ENCODE peak calls at places on chromosomes 1 and 21, in seven cellular contexts. P, Z, N, C, Q, F and H are unnamed samples. For H3K36me3, the result is how much of the 10 kb centered on the place peaks cover.

GRCh38 chr21:40284481-40284880 is 417.2 kb downstream of the PCP4 start:
- DNase-seq in Q (no peak), F (no peak), N (no peak), P (no peak), C (no peak), Z (no peak), H (no peak)

GRCh38 chr1:85573348-85573747 is 7.2 kb upstream of the CCN1 start:
- DNase-seq in Q (no peak), N (no peak), P (peak), C (peak), Z (no peak), F (peak), H (no peak)

GRCh38 chr1:232271991-232272589 is 357.8 kb downstream of the SIPA1L2 start:
- DNase-seq in P (no peak), Q (no peak), C (no peak), Z (no peak), F (peak), N (no peak), H (no peak)

GRCh38 chr1:206715120-206715519 is 30.4 kb downstream of the MAPKAPK2 start:
- DNase-seq in N (no peak), C (no peak), F (no peak), P (no peak), Z (no peak), Q (no peak), H (no peak)

GRCh38 chr1:160125761-160126160 is 10.2 kb downstream of the ATP1A2 start:
- DNase-seq in N (no peak), Q (no peak), F (peak), C (peak), P (no peak), Z (no peak), H (no peak)

GRCh38 chr1:244749230-244750016 is 86.0 kb upstream of the COX20 start:
- DNase-seq in Z (no peak), C (no peak), Q (no peak), F (no peak), P (no peak), N (no peak), H (no peak)

GRCh38 chr1:145962157-145963102 is 1.9 kb downstream of the ANKRD34A start:
- DNase-seq in Q (peak), N (peak), Z (no peak), C (peak), P (no peak), F (no peak), H (peak)

GRCh38 chr1:50603274-50604271 is 180.3 kb upstream of the DMRTA2 start:
- DNase-seq in F (peak), N (peak), Q (no peak), Z (no peak), P (no peak), C (peak), H (no peak)

GRCh38 chr1:67674260-67675011 is 10.6 kb upstream of the GADD45A start:
- DNase-seq in Z (peak), Q (no peak), P (no peak), N (no peak), F (peak), C (no peak), H (no peak)

GRCh38 chr1:162690672-162691434 is 58.6 kb downstream of the DDR2 start:
- DNase-seq in Z (no peak), N (peak), C (peak), Q (peak), F (peak), P (no peak), H (peak)

GRCh38 chr21:17828223-17828622 is 9.1 kb upstream of the C21orf91 start:
- DNase-seq in C (no peak), Z (no peak), N (no peak), Q (no peak), P (no peak), F (peak), H (no peak)

GRCh38 chr1:37595440-37596181 is at the start of gene GNL2:
- DNase-seq in F (peak), Q (peak), N (peak), C (peak), P (peak), Z (peak), H (peak)

GRCh38 chr1:219385786-219386427 is 212.2 kb downstream of the LYPLAL1 start:
- DNase-seq in Q (no peak), Z (no peak), C (peak), F (peak), N (no peak), P (peak), H (peak)

GRCh38 chr1:21607549-21608529 is 61.3 kb downstream of the RAP1GAP start:
- DNase-seq in P (peak), F (peak), Z (no peak), Q (no peak), C (peak), N (peak), H (peak)

GRCh38 chr1:115539736-115540135 is 102.0 kb upstream of the VANGL1 start:
- DNase-seq in C (no peak), N (no peak), P (no peak), Q (no peak), Z (no peak), F (peak), H (no peak)

GRCh38 chr1:215704089-215704860 is 137.2 kb downstream of the KCTD3 start:
- DNase-seq in Q (no peak), Z (no peak), P (no peak), N (no peak), F (peak), C (peak), H (no peak)

GRCh38 chr1:26915204-26915842 is 1.5 kb upstream of the NR0B2 start:
- DNase-seq in Q (no peak), Z (no peak), F (no peak), P (peak), N (no peak), C (no peak), H (no peak)

GRCh38 chr1:67236277-67236676 is 70.0 kb downstream of the IL23R start:
- DNase-seq in Q (no peak), F (no peak), P (no peak), Z (no peak), C (no peak), N (no peak), H (no peak)

GRCh38 chr1:244234009-244234643 is 183.0 kb downstream of the ZBTB18 start:
- DNase-seq in Z (no peak), F (no peak), Q (no peak), N (no peak), P (no peak), C (no peak), H (no peak)

GRCh38 chr1:66333463-66334232 is 200.3 kb upstream of the SGIP1 start:
- DNase-seq in N (no peak), P (no peak), C (no peak), Z (no peak), F (no peak), Q (peak), H (no peak)

GRCh38 chr1:20102875-20103274 is 16.5 kb downstream of the PLA2G2D start:
- DNase-seq in N (no peak), Q (no peak), C (peak), F (peak), Z (no peak), P (no peak), H (no peak)

GRCh38 chr1:165067829-165068228 is 288.7 kb downstream of the LMX1A start:
- DNase-seq in Z (no peak), F (no peak), P (no peak), Q (no peak), N (no peak), C (no peak), H (no peak)

GRCh38 chr1:165069829-165070228 is 286.7 kb downstream of the LMX1A start:
- DNase-seq in N (no peak), C (peak), P (peak), Q (no peak), Z (no peak), F (no peak), H (no peak)

GRCh38 chr1:165073402-165074007 is 283.0 kb downstream of the LMX1A start:
- DNase-seq in F (peak), P (no peak), Z (no peak), N (no peak), Q (no peak), C (peak), H (peak)

GRCh38 chr1:165068716-165069115 is 287.8 kb downstream of the LMX1A start:
- DNase-seq in N (no peak), P (peak), F (no peak), Z (no peak), C (no peak), Q (no peak), H (no peak)

DNA sequence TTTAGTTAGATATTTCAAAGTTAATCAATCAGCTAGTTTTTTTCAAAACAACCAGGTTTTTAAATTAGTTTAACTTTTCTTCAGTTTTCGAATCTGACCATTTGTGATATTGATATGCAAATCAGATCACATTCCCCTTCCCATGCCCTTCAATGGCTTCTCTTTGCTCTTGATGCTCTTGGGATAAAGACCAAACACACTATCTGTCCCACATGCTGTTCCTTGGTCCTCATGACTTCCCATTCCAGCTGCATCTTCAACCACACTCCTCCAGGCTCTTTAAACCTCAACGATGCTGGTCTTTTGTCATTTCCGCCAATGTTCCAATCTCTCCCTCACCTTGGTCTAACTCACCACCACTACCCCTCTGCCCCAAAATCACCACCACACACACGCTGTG is 285.8 kb downstream of the LMX1A start:
- DNase-seq in F (no peak), C (no peak), Z (no peak), Q (no peak), N (no peak), P (no peak), H (no peak)
- H3K36me3 ChIP-seq in F (under half), C (under half), Z (under half), Q (under half), N (under half), P (under half), H (under half)

GRCh38 chr1:89810302-89810701 is 10.5 kb upstream of the LRRC8D start:
- DNase-seq in C (no peak), Z (no peak), P (no peak), N (no peak), Q (no peak), F (no peak), H (no peak)
- H3K36me3 ChIP-seq in C (under half), Z (under half), P (under half), N (under half), Q (under half), F (under half), H (under half)

GRCh38 chr1:211959680-211960079 is 75.7 kb downstream of the INTS7 start:
- DNase-seq in N (no peak), C (no peak), P (no peak), Z (no peak), Q (no peak), F (no peak), H (no peak)

GRCh38 chr1:211967704-211968103 is 67.7 kb downstream of the INTS7 start:
- DNase-seq in C (no peak), F (no peak), Q (no peak), N (no peak), Z (no peak), P (no peak), H (no peak)

DNA sequence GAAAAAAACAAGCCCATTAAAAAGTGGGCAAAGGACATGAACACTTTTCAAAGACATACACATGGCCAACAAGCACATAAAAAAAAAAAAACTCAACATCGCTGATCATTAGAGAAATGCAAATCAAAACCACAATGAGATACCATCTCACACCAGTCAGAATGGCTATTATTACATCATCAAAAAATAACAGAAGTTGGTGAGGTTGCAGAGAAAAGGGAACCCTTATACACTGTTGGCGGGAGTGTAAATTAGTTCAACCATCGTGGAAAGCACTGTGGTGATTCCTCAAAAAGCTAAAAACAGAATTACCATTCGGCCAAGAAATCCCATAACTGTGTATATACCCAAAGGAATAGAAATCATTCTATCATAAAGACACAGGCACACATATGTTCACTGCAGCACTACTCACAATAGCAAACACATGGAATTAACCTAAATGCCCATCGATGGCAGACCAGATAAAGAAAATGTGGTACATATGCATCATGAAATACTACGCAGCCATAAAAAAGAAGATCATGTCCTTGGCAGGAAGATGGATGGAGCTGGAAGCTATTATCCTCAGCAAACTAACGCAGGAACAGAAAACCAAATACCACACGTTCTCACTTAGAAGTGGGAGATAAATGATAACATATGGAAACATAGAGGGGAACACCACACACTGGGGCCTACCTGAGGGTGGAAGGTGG is 70.1 kb downstream of the INTS7 start:
- DNase-seq in Z (no peak), C (no peak), F (no peak), Q (no peak), P (no peak), N (no peak), H (no peak)
- H3K36me3 ChIP-seq in Z (under half), C (half or more), F (under half), Q (under half), P (under half), N (under half), H (under half)

GRCh38 chr21:36149788-36150187 is 6.8 kb upstream of the DOP1B start:
- DNase-seq in N (no peak), C (no peak), P (no peak), Z (no peak), F (no peak), Q (no peak), H (no peak)
- H3K36me3 ChIP-seq in N (under half), C (under half), P (under half), Z (under half), F (under half), Q (under half), H (under half)

GRCh38 chr1:186327331-186327730 is 47.7 kb downstream of the TPR start:
- DNase-seq in C (no peak), Z (no peak), F (no peak), N (no peak), P (no peak), Q (no peak), H (no peak)
- H3K36me3 ChIP-seq in C (under half), Z (under half), F (under half), N (half or more), P (under half), Q (half or more), H (half or more)

GRCh38 chr1:182845379-182845778 is 6.2 kb downstream of the DHX9 start:
- DNase-seq in Q (no peak), Z (no peak), F (no peak), P (no peak), N (no peak), C (no peak), H (no peak)
- H3K36me3 ChIP-seq in Q (half or more), Z (under half), F (under half), P (under half), N (half or more), C (half or more), H (half or more)